ENCODE peak calls at places on chromosomes 7 and 10, in nine cellular contexts. O, N, B, Y, U, K, F, T and J are unnamed samples.

GRCh38 chr7:54477083-54477482 is 65.1 kb upstream of the VSTM2A start:
- DNase-seq in O (no peak), N (no peak), B (no peak), Y (no peak), U (no peak), K (no peak), F (no peak), T (no peak), J (no peak)

GRCh38 chr10:14665304-14665703 is 109.4 kb downstream of the FAM107B start:
- DNase-seq in O (no peak), N (peak; percentile 11), B (no peak), Y (no peak), U (no peak), K (no peak), F (no peak), T (no peak), J (no peak)

GRCh38 chr7:37916017-37916672 is 472 bp downstream of the SFRP4 start:
- DNase-seq in O (no peak), N (no peak), B (no peak), Y (peak; percentile 48), U (peak; percentile 32), K (no peak), F (peak; percentile 80), T (peak; percentile 21), J (no peak)

GRCh38 chr7:5634107-5634950 is 147.1 kb downstream of the RNF216 start:
- DNase-seq in O (no peak), N (peak; percentile 86), B (peak; percentile 46), Y (no peak), U (peak; percentile 85), K (no peak), F (peak; percentile 82), T (no peak), J (no peak)

GRCh38 chr7:122132341-122132740 is 11.7 kb downstream of the AASS start:
- DNase-seq in O (no peak), N (peak; percentile 77), B (no peak), Y (no peak), U (peak; percentile 82), K (no peak), F (no peak), T (no peak), J (no peak)

GRCh38 chr10:14345262-14345661 is 14.5 kb upstream of the FRMD4A start:
- DNase-seq in O (no peak), N (no peak), B (no peak), Y (no peak), U (no peak), K (no peak), F (no peak), T (peak; percentile 25), J (no peak)

GRCh38 chr10:6457376-6457775 is 122.7 kb downstream of the PRKCQ start:
- DNase-seq in O (no peak), N (no peak), B (no peak), Y (no peak), U (no peak), K (no peak), F (no peak), T (no peak), J (no peak)

GRCh38 chr7:50491943-50492342 is 41.8 kb upstream of the FIGNL1 start:
- DNase-seq in O (no peak), N (no peak), B (no peak), Y (no peak), U (no peak), K (no peak), F (no peak), T (no peak), J (no peak)

GRCh38 chr7:152537639-152538038 is 101.8 kb upstream of the KMT2C start:
- DNase-seq in O (no peak), N (no peak), B (no peak), Y (no peak), U (no peak), K (no peak), F (no peak), T (no peak), J (no peak)

GRCh38 chr10:98664329-98665042 is 217.8 kb upstream of the HPS1 start:
- DNase-seq in O (no peak), N (peak; percentile 23), B (no peak), Y (no peak), U (no peak), K (peak; percentile 47), F (no peak), T (no peak), J (peak; percentile 51)

GRCh38 chr7:51340029-51340838 is 23.6 kb upstream of the COBL start:
- DNase-seq in O (peak; percentile 99), N (no peak), B (no peak), Y (no peak), U (no peak), K (peak; percentile 34), F (no peak), T (peak; percentile 31), J (no peak)

GRCh38 chr7:36147361-36147760 is 5.7 kb upstream of the EEPD1 start:
- DNase-seq in O (no peak), N (no peak), B (no peak), Y (no peak), U (no peak), K (no peak), F (no peak), T (no peak), J (no peak)

DNA sequence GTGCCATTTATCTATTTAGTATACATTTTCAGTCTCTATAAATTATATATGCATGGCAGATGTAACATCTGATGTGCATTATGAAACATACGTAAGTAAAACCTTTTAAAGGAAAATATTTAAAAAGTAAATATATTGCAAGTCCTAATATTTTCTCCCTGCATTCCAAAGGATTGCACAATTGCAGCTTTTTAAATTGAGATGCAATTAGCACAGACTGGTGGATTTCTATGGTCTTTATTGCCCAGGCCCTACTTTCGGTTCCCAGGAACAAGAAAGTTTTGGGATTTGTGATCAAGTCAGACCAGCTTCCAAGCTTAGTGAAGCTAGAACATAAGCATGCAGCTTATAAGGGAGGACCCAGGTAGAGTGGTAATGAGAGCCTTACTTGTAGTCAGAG is 337.8 kb downstream of the NRG3 start:
- DNase-seq in O (no peak), N (no peak), B (no peak), Y (no peak), U (no peak), K (no peak), F (no peak), T (no peak), J (no peak)
- H3K9me3 ChIP-seq in O (no peaks in the 10 kb centered on the region), N (no peaks in the 10 kb centered on the region), B (no peaks in the 10 kb centered on the region), Y (no peaks in the 10 kb centered on the region), U (no peaks in the 10 kb centered on the region), K (peaks cover 14% of the 10 kb centered on the region), F (no peaks in the 10 kb centered on the region), T (no peaks in the 10 kb centered on the region), J (no peaks in the 10 kb centered on the region)

GRCh38 chr7:1668932-1669485 is 1.1 kb upstream of the ELFN1 start:
- DNase-seq in O (no peak), N (peak; percentile 27), B (no peak), Y (peak; percentile 38), U (peak; percentile 60), K (no peak), F (peak; percentile 73), T (peak; percentile 6), J (no peak)
- H3K27me3 ChIP-seq in O (peaks cover 60% of the 10 kb centered on the region), N (peaks cover 4% of the 10 kb centered on the region), B (peaks cover 76% of the 10 kb centered on the region), Y (peaks cover 95% of the 10 kb centered on the region), U (peaks cover 17% of the 10 kb centered on the region), K (no peaks in the 10 kb centered on the region), F (no peaks in the 10 kb centered on the region), T (peaks cover 9% of the 10 kb centered on the region), J (peaks cover 22% of the 10 kb centered on the region)

GRCh38 chr7:129908181-129908580 is 44.6 kb downstream of the UBE2H start:
- DNase-seq in O (no peak), N (peak; percentile 60), B (no peak), Y (no peak), U (peak; percentile 82), K (no peak), F (no peak), T (no peak), J (no peak)

GRCh38 chr7:129906700-129907099 is 46.1 kb downstream of the UBE2H start:
- DNase-seq in O (no peak), N (peak; percentile 36), B (no peak), Y (no peak), U (peak; percentile 85), K (peak; percentile 80), F (no peak), T (no peak), J (peak; percentile 50)

GRCh38 chr7:129911790-129912189 is 41.0 kb downstream of the UBE2H start:
- DNase-seq in O (no peak), N (peak; percentile 39), B (no peak), Y (no peak), U (peak; percentile 32), K (no peak), F (no peak), T (no peak), J (no peak)

GRCh38 chr7:129907122-129907741 is 45.5 kb downstream of the UBE2H start:
- DNase-seq in O (no peak), N (no peak), B (no peak), Y (no peak), U (peak; percentile 40), K (no peak), F (no peak), T (no peak), J (no peak)

DNA sequence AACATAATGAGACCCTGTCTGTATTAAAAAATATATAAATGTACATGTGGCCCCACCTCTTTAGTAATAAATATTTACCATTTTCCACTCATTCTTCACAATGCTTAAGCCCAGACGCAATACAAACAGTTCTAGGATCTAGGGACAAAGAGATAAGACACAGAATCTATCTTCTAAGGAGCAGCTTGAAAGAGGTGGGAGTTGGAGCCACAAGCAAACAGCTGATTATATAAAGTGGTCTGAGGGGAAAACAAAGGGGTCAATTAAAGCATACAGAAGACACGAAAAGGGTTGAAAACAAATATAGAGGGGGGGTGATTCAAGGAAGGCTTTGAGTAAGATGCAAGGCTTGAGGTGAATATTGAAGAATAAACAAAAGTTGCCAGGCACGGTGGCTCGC is 43.1 kb downstream of the UBE2H start:
- DNase-seq in O (no peak), N (no peak), B (no peak), Y (no peak), U (no peak), K (no peak), F (no peak), T (no peak), J (no peak)
- H3K4me1 ChIP-seq in O (peaks cover 19% of the 10 kb centered on the region), N (peaks cover 34% of the 10 kb centered on the region), B (peaks cover 76% of the 10 kb centered on the region), Y (peaks cover 14% of the 10 kb centered on the region), U (no peaks in the 10 kb centered on the region), K (peaks cover 89% of the 10 kb centered on the region), F (peaks cover 6% of the 10 kb centered on the region), T (peaks cover 88% of the 10 kb centered on the region), J (peaks cover 72% of the 10 kb centered on the region)

GRCh38 chr10:38112159-38112558 is 18.0 kb downstream of the ZNF37A start:
- DNase-seq in O (no peak), N (no peak), B (no peak), Y (no peak), U (no peak), K (no peak), F (no peak), T (no peak), J (no peak)
- H3K9me3 ChIP-seq in O (peaks cover 8% of the 10 kb centered on the region), N (no peaks in the 10 kb centered on the region), B (peaks cover 25% of the 10 kb centered on the region), Y (peaks cover 81% of the 10 kb centered on the region), U (peaks cover 1% of the 10 kb centered on the region), K (peaks cover 32% of the 10 kb centered on the region), F (peaks cover 17% of the 10 kb centered on the region), T (peaks cover 4% of the 10 kb centered on the region), J (peaks cover 11% of the 10 kb centered on the region)